ENCODE peak calls at places on chromosomes 12 and 14, in six cellular contexts. F is SW480, U is amygdala, W is activated gamma-delta T cell treated with Interleukin-2 at 50 U/mL for 16 hours, P is WTC11, A is ovary. Y is an unnamed sample.
A peak's percentile ranks its signal among the peaks of the same experiment; 100 is the strongest.

GRCh38 chr14:91158091-91158790 is 44.4 kb downstream of the DGLUCY start:
- DNase-seq in F (no peak), U (no peak), W (no peak), P (no peak), A (no peak), Y (no peak)

GRCh38 chr14:81401420-81402122 is 1.4 kb upstream of the STON2 start:
- DNase-seq in F (peak; percentile 93), U (no peak), W (no peak), P (no peak), A (no peak), Y (no peak)

GRCh38 chr14:69428289-69428998 is 30.0 kb downstream of the SLC39A9 start:
- DNase-seq in F (no peak), U (no peak), W (no peak), P (no peak), A (no peak), Y (no peak)

GRCh38 chr12:111034911-111035577 is 114.7 kb upstream of the MYL2 start:
- DNase-seq in F (no peak), U (no peak), W (no peak), P (peak; percentile 66), A (no peak), Y (peak; percentile 79)

GRCh38 chr12:110314308-110314707 is 33.3 kb downstream of the ATP2A2 start:
- DNase-seq in F (no peak), U (no peak), W (no peak), P (no peak), A (no peak), Y (no peak)

GRCh38 chr12:50661300-50662120 is 102.4 kb upstream of the ATF1 start:
- DNase-seq in F (no peak), U (no peak), W (no peak), P (no peak), A (no peak), Y (no peak)

GRCh38 chr12:75710361-75711069 is 199.1 kb upstream of the KRR1 start:
- DNase-seq in F (no peak), U (no peak), W (no peak), P (no peak), A (no peak), Y (no peak)

GRCh38 chr12:103560604-103561101 is 26.4 kb upstream of the STAB2 start:
- DNase-seq in F (peak; percentile 90), U (no peak), W (no peak), P (no peak), A (no peak), Y (no peak)

GRCh38 chr14:87497301-87497700 is 495.7 kb downstream of the GALC start:
- DNase-seq in F (no peak), U (no peak), W (no peak), P (no peak), A (no peak), Y (no peak)

GRCh38 chr14:65069874-65070709 is 32.2 kb downstream of the MAX start:
- DNase-seq in F (peak; percentile 81), U (no peak), W (no peak), P (no peak), A (no peak), Y (no peak)

GRCh38 chr12:130288201-130288600 is 49.5 kb upstream of the PIWIL1 start:
- DNase-seq in F (peak; percentile 36), U (no peak), W (no peak), P (no peak), A (no peak), Y (no peak)

GRCh38 chr14:78403278-78403815 is 233.2 kb downstream of the NRXN3 start:
- DNase-seq in F (no peak), U (no peak), W (no peak), P (no peak), A (no peak), Y (no peak)

GRCh38 chr12:49428652-49429549 is 61.6 kb downstream of the SPATS2 start:
- DNase-seq in F (peak; percentile 57), U (no peak), W (no peak), P (no peak), A (no peak), Y (no peak)

GRCh38 chr14:98218213-98218612 is 1053.8 kb downstream of the BCL11B start:
- DNase-seq in F (no peak), U (no peak), W (no peak), P (no peak), A (no peak), Y (no peak)

GRCh38 chr12:122350444-122350843 is 72.0 kb downstream of the CLIP1 start:
- DNase-seq in F (no peak), U (no peak), W (no peak), P (no peak), A (no peak), Y (no peak)

GRCh38 chr12:31234955-31235867 is 90.7 kb downstream of the SINHCAF start:
- DNase-seq in F (peak; percentile 79), U (no peak), W (no peak), P (peak; percentile 61), A (no peak), Y (peak; percentile 82)

GRCh38 chr12:84730561-84731162 is 181.9 kb downstream of the SLC6A15 start:
- DNase-seq in F (no peak), U (no peak), W (no peak), P (no peak), A (no peak), Y (no peak)

GRCh38 chr14:67892466-67893120 is 73.0 kb downstream of the RAD51B start:
- DNase-seq in F (no peak), U (no peak), W (no peak), P (no peak), A (no peak), Y (no peak)

GRCh38 chr12:10220398-10221077 is 7.9 kb downstream of the GABARAPL1 start:
- DNase-seq in F (no peak), U (no peak), W (no peak), P (no peak), A (peak; percentile 37), Y (no peak)

GRCh38 chr12:54010053-54010971 is 1.5 kb downstream of the HOXC8 start:
- DNase-seq in F (no peak), U (no peak), W (no peak), P (no peak), A (no peak), Y (no peak)

GRCh38 chr14:94569381-94570001 is 8.2 kb downstream of the SERPINA4 start:
- DNase-seq in F (no peak), U (no peak), W (no peak), P (no peak), A (no peak), Y (no peak)

GRCh38 chr12:104722541-104723534 is 235.3 kb downstream of the SLC41A2 start:
- DNase-seq in F (no peak), U (no peak), W (no peak), P (no peak), A (no peak), Y (no peak)